ENCODE peak calls at places on chromosome 6, in seven cellular contexts. A is cardiac muscle cell; V is left cardiac atrium; F is AG09309; X is activated CD4-positive, alpha-beta T cell treated with anti-CD3 and anti-CD28 coated beads, Interleukin-2, amount 50 U/mL, for 1 hour; H is NCI-H226; L is GM23248. E is an unnamed sample.

GRCh38 chr6:118869350-118869749 is 24.6 kb upstream of the ASF1A start:
- DNase-seq in A (no peak), V (no peak), F (no peak), X (no peak), H (peak), L (peak), E (no peak)

GRCh38 chr6:15206887-15207286 is 39.0 kb upstream of the JARID2 start:
- DNase-seq in A (no peak), V (no peak), F (no peak), X (no peak), H (no peak), L (no peak), E (no peak)

GRCh38 chr6:166542580-166542912 is 43.9 kb downstream of the RAMACL start:
- DNase-seq in A (peak), V (no peak), F (no peak), X (no peak), H (no peak), L (no peak), E (no peak)

GRCh38 chr6:7900621-7901020 is 10.0 kb downstream of the TXNDC5 start:
- DNase-seq in A (no peak), V (no peak), F (no peak), X (no peak), H (no peak), L (no peak), E (no peak)

GRCh38 chr6:142756215-142756630 is 188.8 kb downstream of the HIVEP2 start:
- DNase-seq in A (peak), V (no peak), F (peak), X (no peak), H (peak), L (peak), E (no peak)

GRCh38 chr6:132136976-132137375 is 185.8 kb upstream of the CCN2 start:
- DNase-seq in A (no peak), V (no peak), F (no peak), X (no peak), H (peak), L (peak), E (no peak)

GRCh38 chr6:56693246-56693607 is 50.5 kb upstream of the DST start:
- DNase-seq in A (no peak), V (peak), F (peak), X (no peak), H (peak), L (peak), E (no peak)

GRCh38 chr6:44554194-44554593 is 166.7 kb downstream of the CDC5L start:
- DNase-seq in A (no peak), V (no peak), F (no peak), X (no peak), H (no peak), L (no peak), E (no peak)

GRCh38 chr6:39684790-39685485 is 40.3 kb downstream of the KIF6 start:
- DNase-seq in A (no peak), V (no peak), F (no peak), X (no peak), H (peak), L (peak), E (no peak)

GRCh38 chr6:111866857-111867256 is 6.4 kb downstream of the FYN start:
- DNase-seq in A (no peak), V (no peak), F (no peak), X (no peak), H (no peak), L (peak), E (no peak)

GRCh38 chr6:37019065-37019450 is 13.6 kb downstream of the FGD2 start:
- DNase-seq in A (no peak), V (no peak), F (no peak), X (no peak), H (no peak), L (no peak), E (no peak)

GRCh38 chr6:131258816-131259476 is 123.7 kb downstream of the AKAP7 start:
- DNase-seq in A (peak), V (no peak), F (no peak), X (no peak), H (peak), L (no peak), E (no peak)

GRCh38 chr6:21508753-21509152 is 84.8 kb upstream of the SOX4 start:
- DNase-seq in A (no peak), V (no peak), F (no peak), X (no peak), H (no peak), L (no peak), E (no peak)

GRCh38 chr6:110102411-110102810 is 77.1 kb downstream of the WASF1 start:
- DNase-seq in A (no peak), V (no peak), F (no peak), X (no peak), H (no peak), L (no peak), E (no peak)

GRCh38 chr6:44563397-44563796 is 175.9 kb downstream of the CDC5L start:
- DNase-seq in A (no peak), V (peak), F (no peak), X (no peak), H (no peak), L (peak), E (no peak)

GRCh38 chr6:127768223-127768622 is 132.6 kb downstream of the THEMIS start:
- DNase-seq in A (no peak), V (no peak), F (no peak), X (no peak), H (no peak), L (no peak), E (no peak)

GRCh38 chr6:100237881-100238280 is 226.8 kb downstream of the SIM1 start:
- DNase-seq in A (no peak), V (no peak), F (no peak), X (no peak), H (no peak), L (peak), E (no peak)

GRCh38 chr6:121376411-121376810 is 42.1 kb upstream of the TBC1D32 start:
- DNase-seq in A (no peak), V (no peak), F (no peak), X (no peak), H (no peak), L (no peak), E (no peak)

GRCh38 chr6:111487656-111488055 is 4.6 kb upstream of the REV3L start:
- DNase-seq in A (no peak), V (no peak), F (peak), X (no peak), H (peak), L (peak), E (no peak)

GRCh38 chr6:125300992-125301434 is 754 bp downstream of the HDDC2 start:
- DNase-seq in A (no peak), V (no peak), F (no peak), X (no peak), H (no peak), L (peak), E (no peak)

GRCh38 chr6:68046756-68047155 is 588.3 kb upstream of the ADGRB3 start:
- DNase-seq in A (no peak), V (no peak), F (no peak), X (no peak), H (no peak), L (no peak), E (no peak)

GRCh38 chr6:125574604-125575003 is 174.8 kb upstream of the HEY2 start:
- DNase-seq in A (no peak), V (no peak), F (no peak), X (no peak), H (no peak), L (no peak), E (no peak)

GRCh38 chr6:144639654-144640053 is 354.5 kb downstream of the UTRN start:
- DNase-seq in A (no peak), V (no peak), F (no peak), X (no peak), H (no peak), L (no peak), E (no peak)

GRCh38 chr6:32852018-32852843 is 1.3 kb downstream of the TAP1 start:
- DNase-seq in A (no peak), V (peak), F (no peak), X (no peak), H (no peak), L (peak), E (no peak)

GRCh38 chr6:127367023-127367375 is 23.6 kb upstream of the ECHDC1 start:
- DNase-seq in A (no peak), V (no peak), F (no peak), X (no peak), H (peak), L (peak), E (no peak)

GRCh38 chr6:35048631-35049083 is 92.5 kb downstream of the TCP11 start:
- DNase-seq in A (peak), V (no peak), F (no peak), X (peak), H (no peak), L (peak), E (no peak)

GRCh38 chr6:12725263-12725662 is 8.7 kb downstream of the PHACTR1 start:
- DNase-seq in A (no peak), V (no peak), F (no peak), X (no peak), H (no peak), L (no peak), E (no peak)

GRCh38 chr6:85344996-85345395 is 104.9 kb upstream of the NT5E start:
- DNase-seq in A (no peak), V (no peak), F (no peak), X (no peak), H (no peak), L (no peak), E (no peak)

GRCh38 chr6:158213925-158214674 is 46.0 kb downstream of the GTF2H5 start:
- DNase-seq in A (peak), V (peak), F (peak), X (peak), H (peak), L (peak), E (peak)

GRCh38 chr6:90362273-90362672 is 65.6 kb upstream of the BACH2 start:
- DNase-seq in A (no peak), V (peak), F (no peak), X (no peak), H (peak), L (peak), E (no peak)

GRCh38 chr6:41527721-41528408 is 18.3 kb upstream of the FOXP4 start:
- DNase-seq in A (no peak), V (no peak), F (no peak), X (no peak), H (no peak), L (peak), E (no peak)

GRCh38 chr6:135922746-135923145 is 71.2 kb downstream of the PDE7B start:
- DNase-seq in A (no peak), V (peak), F (peak), X (no peak), H (no peak), L (peak), E (no peak)

GRCh38 chr6:147699637-147700036 is 191.1 kb downstream of the SAMD5 start:
- DNase-seq in A (no peak), V (no peak), F (peak), X (no peak), H (peak), L (peak), E (no peak)